ENCODE peak calls at places on chromosomes 2 and 18, in nine cellular contexts. Y, P, R, G, I, O, S, X and W are unnamed samples.

GRCh38 chr2:175518206-175518605 is 336.7 kb upstream of the ATP5MC3 start:
- DNase-seq in Y (no peak), P (no peak), R (no peak), G (no peak), I (no peak), O (no peak), S (no peak), X (no peak), W (no peak)

GRCh38 chr2:240326886-240327285 is 108.6 kb upstream of the GPC1 start:
- DNase-seq in Y (no peak), P (no peak), R (no peak), G (no peak), I (no peak), O (no peak), S (no peak), X (peak), W (no peak)

GRCh38 chr2:145760781-145761649 is 1241.1 kb upstream of the ZEB2 start:
- DNase-seq in Y (no peak), P (peak), R (no peak), G (no peak), I (no peak), O (peak), S (peak), X (no peak), W (peak)

GRCh38 chr2:240837621-240838020 is 17.6 kb upstream of the KIF1A start:
- DNase-seq in Y (no peak), P (no peak), R (no peak), G (no peak), I (no peak), O (no peak), S (no peak), X (no peak), W (no peak)

GRCh38 chr2:112701092-112701491 is 19.7 kb upstream of the NT5DC4 start:
- DNase-seq in Y (no peak), P (peak), R (no peak), G (no peak), I (no peak), O (peak), S (peak), X (no peak), W (no peak)

GRCh38 chr2:44715671-44716077 is 225.8 kb upstream of the SIX3 start:
- DNase-seq in Y (no peak), P (peak), R (no peak), G (no peak), I (no peak), O (peak), S (peak), X (no peak), W (peak)

GRCh38 chr2:42359894-42360483 is 1.0 kb downstream of the COX7A2L start:
- DNase-seq in Y (no peak), P (peak), R (no peak), G (no peak), I (no peak), O (no peak), S (peak), X (no peak), W (no peak)

GRCh38 chr18:27057459-27058302 is 127.4 kb downstream of the CHST9 start:
- DNase-seq in Y (no peak), P (no peak), R (no peak), G (no peak), I (no peak), O (no peak), S (no peak), X (no peak), W (no peak)

GRCh38 chr2:105325389-105325963 is 4.1 kb downstream of the TGFBRAP1 start:
- DNase-seq in Y (no peak), P (peak), R (no peak), G (no peak), I (no peak), O (peak), S (peak), X (no peak), W (peak)

GRCh38 chr2:134396493-134396892 is 142.6 kb downstream of the MGAT5 start:
- DNase-seq in Y (peak), P (no peak), R (peak), G (no peak), I (no peak), O (no peak), S (no peak), X (no peak), W (no peak)

GRCh38 chr2:208389940-208390339 is 16.7 kb upstream of the PTH2R start:
- DNase-seq in Y (no peak), P (no peak), R (no peak), G (no peak), I (no peak), O (no peak), S (no peak), X (no peak), W (no peak)

GRCh38 chr2:234989183-234989701 is 37.4 kb downstream of the SH3BP4 start:
- DNase-seq in Y (peak), P (no peak), R (peak), G (peak), I (no peak), O (peak), S (peak), X (peak), W (no peak)

GRCh38 chr2:42223067-42223636 is 54.0 kb downstream of the EML4 start:
- DNase-seq in Y (no peak), P (no peak), R (no peak), G (no peak), I (no peak), O (no peak), S (no peak), X (no peak), W (no peak)

GRCh38 chr2:64718250-64718866 is 64.6 kb upstream of the SERTAD2 start:
- DNase-seq in Y (no peak), P (no peak), R (no peak), G (no peak), I (no peak), O (no peak), S (no peak), X (no peak), W (no peak)

GRCh38 chr2:33890686-33891085 is 291.6 kb upstream of the FAM98A start:
- DNase-seq in Y (no peak), P (no peak), R (no peak), G (no peak), I (no peak), O (no peak), S (no peak), X (no peak), W (no peak)

GRCh38 chr2:188668017-188668663 is 306.0 kb upstream of the COL3A1 start:
- DNase-seq in Y (no peak), P (peak), R (no peak), G (no peak), I (no peak), O (peak), S (peak), X (no peak), W (peak)

GRCh38 chr18:72738136-72738535 is 129.7 kb downstream of the NETO1 start:
- DNase-seq in Y (no peak), P (no peak), R (no peak), G (no peak), I (no peak), O (no peak), S (no peak), X (no peak), W (no peak)

GRCh38 chr2:109218087-109218791 is 89.2 kb downstream of the SH3RF3 start:
- DNase-seq in Y (no peak), P (peak), R (no peak), G (no peak), I (no peak), O (peak), S (peak), X (no peak), W (no peak)

GRCh38 chr18:29874519-29875098 is 1167.9 kb downstream of the DSC3 start:
- DNase-seq in Y (no peak), P (peak), R (no peak), G (no peak), I (no peak), O (peak), S (peak), X (no peak), W (no peak)

GRCh38 chr2:171814883-171815282 is 79.2 kb downstream of the SLC25A12 start:
- DNase-seq in Y (no peak), P (no peak), R (no peak), G (no peak), I (no peak), O (no peak), S (no peak), X (no peak), W (no peak)

GRCh38 chr18:30044496-30044895 is 998.0 kb downstream of the DSC3 start:
- DNase-seq in Y (no peak), P (no peak), R (no peak), G (no peak), I (no peak), O (no peak), S (no peak), X (no peak), W (no peak)

GRCh38 chr18:48790869-48791635 is 159.7 kb downstream of the SMAD7 start:
- DNase-seq in Y (peak), P (no peak), R (no peak), G (no peak), I (no peak), O (no peak), S (no peak), X (peak), W (no peak)

GRCh38 chr2:25976884-25977741 is 5.2 kb downstream of the KIF3C start:
- DNase-seq in Y (no peak), P (no peak), R (no peak), G (no peak), I (no peak), O (no peak), S (peak), X (no peak), W (no peak)

GRCh38 chr2:240922982-240923537 is 16.9 kb downstream of the CROCC2 start:
- DNase-seq in Y (peak), P (no peak), R (no peak), G (peak), I (no peak), O (no peak), S (peak), X (peak), W (no peak)

GRCh38 chr2:129865976-129866375 is 113.5 kb upstream of the RAB6C start:
- DNase-seq in Y (no peak), P (no peak), R (no peak), G (no peak), I (no peak), O (no peak), S (no peak), X (no peak), W (no peak)

GRCh38 chr2:185891403-185891802 is 152.8 kb downstream of the FSIP2 start:
- DNase-seq in Y (no peak), P (no peak), R (no peak), G (no peak), I (no peak), O (no peak), S (no peak), X (no peak), W (no peak)

GRCh38 chr2:122519366-122519765 is 763.9 kb downstream of the TSN start:
- DNase-seq in Y (no peak), P (no peak), R (no peak), G (no peak), I (no peak), O (no peak), S (no peak), X (no peak), W (no peak)
- TF ChIP-seq CTCF in Y (no peak), P (no peak), R (no peak), G (no peak), I (no peak), O (no peak), S (peak), X (no peak), W (peak)

GRCh38 chr2:16391986-16392385 is 273.6 kb downstream of the CYRIA start:
- DNase-seq in Y (no peak), P (no peak), R (no peak), G (no peak), I (no peak), O (no peak), S (no peak), X (no peak), W (no peak)

GRCh38 chr2:16386431-16386830 is 279.2 kb downstream of the CYRIA start:
- DNase-seq in Y (no peak), P (no peak), R (no peak), G (no peak), I (no peak), O (no peak), S (no peak), X (no peak), W (no peak)

GRCh38 chr2:16387461-16387960 is 278.1 kb downstream of the CYRIA start:
- DNase-seq in Y (no peak), P (no peak), R (no peak), G (no peak), I (no peak), O (no peak), S (no peak), X (no peak), W (no peak)

GRCh38 chr2:16390561-16390960 is 275.1 kb downstream of the CYRIA start:
- DNase-seq in Y (no peak), P (no peak), R (no peak), G (no peak), I (no peak), O (no peak), S (no peak), X (no peak), W (no peak)

DNA sequence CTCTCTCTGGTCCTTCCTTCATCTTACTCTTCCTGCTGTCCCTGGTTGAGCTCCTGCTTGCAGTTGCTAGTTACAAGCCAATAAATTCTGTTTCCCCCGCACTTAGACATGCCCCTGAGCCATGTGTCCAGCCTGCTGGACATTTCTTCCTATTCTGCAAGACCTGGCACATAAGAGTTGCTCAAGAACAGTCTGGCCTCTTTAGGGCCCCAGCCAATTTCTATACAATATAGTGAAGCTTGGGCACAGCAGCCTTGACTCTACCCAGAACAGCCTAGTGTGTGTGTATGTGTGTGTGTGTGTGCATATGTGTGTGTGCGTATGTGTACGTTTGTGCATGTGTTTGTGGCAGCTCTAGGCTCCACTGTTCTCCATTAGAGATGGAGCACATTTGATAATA is 276.0 kb downstream of the CYRIA start:
- DNase-seq in Y (no peak), P (no peak), R (no peak), G (no peak), I (no peak), O (no peak), S (no peak), X (no peak), W (no peak)
- H3K27ac ChIP-seq in Y (no peak), P (no peak), R (no peak), G (no peak), I (no peak), O (no peak), S (no peak), X (no peak), W (no peak)

GRCh38 chr2:119307419-119308140 is 59.1 kb downstream of the C2orf76 start:
- DNase-seq in Y (no peak), P (no peak), R (no peak), G (no peak), I (no peak), O (no peak), S (no peak), X (no peak), W (no peak)

GRCh38 chr2:119311831-119312230 is 54.8 kb downstream of the C2orf76 start:
- DNase-seq in Y (no peak), P (no peak), R (no peak), G (no peak), I (no peak), O (no peak), S (no peak), X (no peak), W (no peak)

GRCh38 chr2:119308793-119309330 is 57.8 kb downstream of the C2orf76 start:
- DNase-seq in Y (no peak), P (no peak), R (no peak), G (no peak), I (no peak), O (no peak), S (no peak), X (no peak), W (no peak)

GRCh38 chr2:119315241-119315925 is 51.3 kb downstream of the C2orf76 start:
- DNase-seq in Y (no peak), P (no peak), R (no peak), G (no peak), I (no peak), O (no peak), S (no peak), X (no peak), W (no peak)

DNA sequence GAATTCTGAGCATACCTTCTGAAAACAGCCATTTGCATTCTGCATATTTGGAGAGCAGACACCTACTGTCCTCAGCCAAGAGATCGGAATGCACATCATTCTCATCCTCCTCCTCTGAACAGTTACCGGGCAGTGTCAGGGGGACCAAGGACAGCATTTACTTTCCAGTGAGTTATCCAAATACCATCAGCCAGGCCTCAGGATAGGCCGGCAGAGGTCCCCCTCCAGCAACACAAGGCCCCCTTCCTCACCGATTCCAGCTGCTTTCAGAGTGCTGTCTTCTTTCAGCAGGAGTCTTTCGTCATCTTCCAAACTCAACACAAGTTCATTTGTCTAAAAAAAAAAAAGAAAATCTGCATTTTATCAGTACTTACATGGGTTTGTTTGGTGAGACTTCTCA is 55.3 kb downstream of the C2orf76 start:
- DNase-seq in Y (no peak), P (no peak), R (no peak), G (no peak), I (no peak), O (no peak), S (no peak), X (no peak), W (no peak)
- TF ChIP-seq CTCF in Y (no peak), P (no peak), R (no peak), G (no peak), I (no peak), O (no peak), S (no peak), X (no peak), W (no peak)

GRCh38 chr2:241931976-241932894 is 62.7 kb downstream of the RTP5 start:
- DNase-seq in Y (peak), P (no peak), R (no peak), G (no peak), I (no peak), O (no peak), S (no peak), X (peak), W (no peak)
- H3K27ac ChIP-seq in Y (no peak), P (no peak), R (peak), G (peak), I (no peak), O (no peak), S (no peak), X (no peak), W (no peak)

GRCh38 chr2:213415093-213415492 is 130.8 kb downstream of the SPAG16 start:
- DNase-seq in Y (no peak), P (no peak), R (no peak), G (no peak), I (no peak), O (no peak), S (no peak), X (no peak), W (no peak)
- TF ChIP-seq CTCF in Y (no peak), P (no peak), R (no peak), G (no peak), I (no peak), O (no peak), S (no peak), X (no peak), W (no peak)

DNA sequence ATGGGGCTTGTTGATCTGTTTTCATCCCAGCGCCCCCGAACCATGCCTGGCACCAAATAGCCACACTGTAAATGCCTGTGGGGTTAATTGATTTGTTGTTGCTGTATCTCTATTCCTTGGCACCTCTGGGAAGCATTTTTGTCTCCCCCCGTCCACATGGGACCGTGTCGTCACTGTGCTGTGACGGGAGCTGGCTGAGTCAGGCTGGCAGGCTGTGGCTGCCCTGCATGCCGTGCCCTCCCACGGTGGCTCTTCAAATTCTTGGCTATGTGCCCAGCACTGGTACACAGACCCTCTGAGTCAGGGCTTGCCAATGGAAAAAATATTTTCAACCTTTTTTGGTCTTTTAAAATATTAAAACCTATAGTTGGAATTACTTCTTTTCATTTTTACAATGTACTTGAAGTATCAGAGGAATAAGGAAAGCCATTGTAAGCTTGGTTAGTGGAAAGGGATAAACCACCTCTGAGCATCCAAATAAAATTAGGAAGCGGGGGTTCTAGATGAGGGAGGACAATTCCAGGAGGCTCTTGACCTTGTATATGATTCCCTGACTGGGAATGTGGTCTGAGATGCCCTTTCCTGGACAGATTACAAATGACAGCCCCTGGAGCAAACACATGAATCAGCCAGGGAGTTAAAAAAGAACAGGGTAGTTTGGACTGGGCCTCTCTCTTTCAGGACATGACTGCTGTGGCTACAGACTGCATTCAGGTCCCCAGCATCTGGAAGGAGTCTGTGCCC is 59.4 kb downstream of the DGKD start:
- DNase-seq in Y (no peak), P (peak), R (no peak), G (peak), I (peak), O (peak), S (peak), X (peak), W (peak)
- H3K27ac ChIP-seq in Y (peak), P (peak), R (peak), G (no peak), I (peak), O (peak), S (peak), X (peak), W (peak)

GRCh38 chr2:53463771-53464726 is 303.6 kb upstream of the CHAC2 start:
- DNase-seq in Y (no peak), P (no peak), R (no peak), G (no peak), I (no peak), O (no peak), S (no peak), X (no peak), W (no peak)

GRCh38 chr2:53455094-53455493 is 312.5 kb upstream of the CHAC2 start:
- DNase-seq in Y (no peak), P (peak), R (no peak), G (no peak), I (no peak), O (no peak), S (peak), X (no peak), W (no peak)

DNA sequence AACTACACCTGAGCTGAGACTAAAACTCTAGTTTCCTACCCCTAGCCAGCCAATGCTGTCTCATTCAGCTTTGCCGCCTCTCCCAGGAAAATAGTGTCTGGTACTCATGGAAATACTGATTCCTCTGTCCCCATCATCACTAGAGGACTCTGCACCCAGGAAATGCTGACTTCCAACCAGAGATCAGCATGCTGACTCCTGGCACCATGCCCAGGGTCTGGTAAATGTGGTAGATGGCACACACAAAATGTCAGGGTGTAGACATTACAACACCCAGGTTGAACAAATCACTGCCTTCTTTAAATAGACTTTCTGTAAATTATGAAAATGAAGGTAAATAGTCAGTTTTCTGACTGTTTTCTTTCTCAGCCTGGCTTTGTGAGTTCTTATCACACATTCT is 307.3 kb upstream of the CHAC2 start:
- DNase-seq in Y (no peak), P (no peak), R (peak), G (no peak), I (no peak), O (no peak), S (peak), X (no peak), W (no peak)
- TF ChIP-seq CTCF in Y (no peak), P (no peak), R (no peak), G (no peak), I (no peak), O (no peak), S (no peak), X (no peak), W (no peak)

DNA sequence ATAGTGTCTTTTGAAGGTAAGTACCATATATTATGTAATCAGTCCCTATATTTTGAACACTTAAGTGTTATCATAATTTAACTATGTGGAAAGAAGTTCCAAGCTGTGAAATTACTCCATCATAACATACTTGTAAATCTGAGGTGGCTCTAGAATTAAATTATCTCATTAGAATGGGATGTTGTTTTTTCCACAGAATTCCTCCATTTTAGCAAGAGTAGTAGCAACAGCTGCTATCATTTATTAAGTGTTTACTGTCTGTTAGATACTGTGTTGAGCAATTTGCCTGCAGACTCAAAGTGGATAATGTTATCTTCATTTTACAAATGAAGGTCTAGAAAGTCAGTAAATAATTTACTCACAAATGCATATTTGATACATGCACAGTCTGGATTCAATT is 504.8 kb upstream of the NRP2 start:
- DNase-seq in Y (no peak), P (peak), R (no peak), G (no peak), I (no peak), O (no peak), S (no peak), X (no peak), W (no peak)
- H3K27ac ChIP-seq in Y (no peak), P (no peak), R (no peak), G (no peak), I (no peak), O (no peak), S (no peak), X (no peak), W (no peak)